ENCODE peak calls at places on chromosomes 3 and 15, in ten cellular contexts. T is CD8-positive, alpha-beta memory T cell; W is hepatocyte; V is CD8-positive, alpha-beta T cell; D is AG04450; E is uterus; P is neural progenitor cell; R is naive thymus-derived CD4-positive, alpha-beta T cell; G is HepG2; B is left ventricle myocardium inferior. S is an unnamed sample.

GRCh38 chr3:45113625-45114050 is 32.5 kb downstream of the CDCP1 start:
- DNase-seq in T (no peak), W (no peak), V (no peak), D (no peak), E (no peak), P (no peak), R (no peak), G (no peak), B (no peak), S (no peak)

GRCh38 chr3:122313261-122313660 is 11.8 kb upstream of the CSTA start:
- DNase-seq in T (no peak), W (no peak), V (no peak), D (no peak), E (no peak), P (no peak), R (no peak), G (no peak), B (no peak), S (peak)

GRCh38 chr3:175304437-175304836 is 445.3 kb downstream of the NAALADL2 start:
- DNase-seq in T (no peak), W (no peak), V (no peak), D (no peak), E (no peak), P (no peak), R (no peak), G (no peak), B (peak), S (no peak)

GRCh38 chr3:160602259-160602658 is 36.9 kb upstream of the KPNA4 start:
- DNase-seq in T (no peak), W (no peak), V (no peak), D (no peak), E (no peak), P (no peak), R (no peak), G (no peak), B (no peak), S (no peak)

GRCh38 chr3:101995371-101996046 is 146.2 kb downstream of the NFKBIZ start:
- DNase-seq in T (no peak), W (no peak), V (no peak), D (no peak), E (no peak), P (no peak), R (no peak), G (no peak), B (no peak), S (no peak)

GRCh38 chr3:176351408-176351807 is 845.9 kb downstream of the TBL1XR1 start:
- DNase-seq in T (no peak), W (no peak), V (no peak), D (no peak), E (no peak), P (no peak), R (no peak), G (no peak), B (no peak), S (no peak)

GRCh38 chr3:130779031-130779430 is 32.4 kb upstream of the PIK3R4 start:
- DNase-seq in T (no peak), W (no peak), V (no peak), D (no peak), E (no peak), P (no peak), R (no peak), G (no peak), B (no peak), S (no peak)

GRCh38 chr3:121989943-121990342 is 32.1 kb downstream of the ILDR1 start:
- DNase-seq in T (no peak), W (peak), V (no peak), D (no peak), E (no peak), P (peak), R (no peak), G (no peak), B (no peak), S (peak)

GRCh38 chr3:13703071-13703470 is 154.1 kb downstream of the FBLN2 start:
- DNase-seq in T (no peak), W (no peak), V (no peak), D (no peak), E (no peak), P (no peak), R (no peak), G (no peak), B (no peak), S (no peak)

GRCh38 chr15:60374209-60374608 is 23.6 kb downstream of the ANXA2 start:
- DNase-seq in T (no peak), W (no peak), V (no peak), D (no peak), E (no peak), P (no peak), R (no peak), G (no peak), B (no peak), S (no peak)

GRCh38 chr15:36106640-36107335 is 472.6 kb upstream of the CDIN1 start:
- DNase-seq in T (no peak), W (no peak), V (no peak), D (no peak), E (no peak), P (no peak), R (no peak), G (no peak), B (no peak), S (no peak)

GRCh38 chr3:165855581-165855980 is 18.4 kb upstream of the BCHE start:
- DNase-seq in T (no peak), W (no peak), V (no peak), D (no peak), E (no peak), P (no peak), R (no peak), G (no peak), B (no peak), S (no peak)

GRCh38 chr3:101941253-101942039 is 92.1 kb downstream of the NFKBIZ start:
- DNase-seq in T (no peak), W (no peak), V (no peak), D (no peak), E (no peak), P (no peak), R (no peak), G (no peak), B (no peak), S (no peak)

GRCh38 chr15:65100427-65100826 is 14.6 kb downstream of the UBAP1L start:
- DNase-seq in T (no peak), W (no peak), V (no peak), D (no peak), E (no peak), P (no peak), R (no peak), G (no peak), B (no peak), S (no peak)

GRCh38 chr3:157491136-157491535 is 12.1 kb downstream of the VEPH1 start:
- DNase-seq in T (no peak), W (no peak), V (no peak), D (no peak), E (no peak), P (no peak), R (no peak), G (no peak), B (no peak), S (no peak)

GRCh38 chr3:29281265-29282228 is 676 bp downstream of the RBMS3 start:
- DNase-seq in T (no peak), W (peak), V (no peak), D (no peak), E (peak), P (peak), R (peak), G (no peak), B (no peak), S (no peak)

GRCh38 chr3:29277249-29277648 is 3.6 kb upstream of the RBMS3 start:
- DNase-seq in T (no peak), W (no peak), V (no peak), D (no peak), E (no peak), P (no peak), R (no peak), G (no peak), B (no peak), S (no peak)

GRCh38 chr3:29280675-29281264 is at the start of gene RBMS3:
- DNase-seq in T (no peak), W (peak), V (no peak), D (peak), E (peak), P (peak), R (peak), G (no peak), B (peak), S (peak)

GRCh38 chr3:29279276-29279675 is 1.6 kb upstream of the RBMS3 start:
- DNase-seq in T (no peak), W (no peak), V (no peak), D (no peak), E (no peak), P (no peak), R (no peak), G (no peak), B (no peak), S (no peak)

DNA sequence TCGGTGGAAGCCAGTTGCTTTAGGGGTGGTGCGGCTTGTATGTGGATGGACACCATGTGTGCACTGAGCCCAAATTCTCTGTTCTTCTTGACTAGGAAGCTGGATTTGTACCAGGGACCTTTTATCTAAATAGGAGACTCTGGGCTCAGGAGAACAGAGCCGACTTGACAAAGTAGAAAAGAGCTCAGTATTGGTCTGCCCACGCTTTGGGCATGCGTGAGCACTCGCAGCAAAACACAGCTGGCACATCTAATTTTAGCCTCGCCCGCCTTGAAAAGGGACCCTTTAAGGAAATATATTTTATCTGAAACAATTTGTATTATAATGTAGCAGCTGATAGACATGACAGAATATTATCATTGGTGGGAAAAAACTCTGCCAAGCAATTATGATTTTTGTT is 1.0 kb upstream of the RBMS3 start:
- DNase-seq in T (no peak), W (no peak), V (no peak), D (no peak), E (peak), P (no peak), R (no peak), G (no peak), B (no peak), S (no peak)
- H3K4me3 ChIP-seq in T (no peak), W (peak), V (no peak), D (peak), E (no peak), P (no peak), R (no peak), G (no peak), B (peak), S (no peak)

GRCh38 chr15:39132071-39132470 is 448.8 kb upstream of the THBS1 start:
- DNase-seq in T (no peak), W (no peak), V (no peak), D (no peak), E (no peak), P (no peak), R (no peak), G (no peak), B (no peak), S (no peak)
- H3K27ac ChIP-seq in T (no peak), W (no peak), V (no peak), D (no peak), E (no peak), P (no peak), R (no peak), G (no peak), B (no peak), S (no peak)

GRCh38 chr3:89104499-89104898 is 2.9 kb upstream of the EPHA3 start:
- DNase-seq in T (no peak), W (no peak), V (no peak), D (no peak), E (no peak), P (no peak), R (no peak), G (no peak), B (no peak), S (no peak)
- H3K4me3 ChIP-seq in T (no peak), W (no peak), V (no peak), D (no peak), E (no peak), P (no peak), R (no peak), G (no peak), B (peak), S (no peak)

GRCh38 chr3:187014417-187014864 is 84.1 kb downstream of the ST6GAL1 start:
- DNase-seq in T (no peak), W (no peak), V (no peak), D (no peak), E (no peak), P (no peak), R (no peak), G (no peak), B (no peak), S (no peak)

GRCh38 chr3:187012609-187013051 is 82.3 kb downstream of the ST6GAL1 start:
- DNase-seq in T (no peak), W (no peak), V (peak), D (no peak), E (no peak), P (no peak), R (peak), G (no peak), B (no peak), S (no peak)

GRCh38 chr3:187013080-187013838 is 82.9 kb downstream of the ST6GAL1 start:
- DNase-seq in T (no peak), W (no peak), V (no peak), D (no peak), E (no peak), P (no peak), R (no peak), G (no peak), B (no peak), S (no peak)

GRCh38 chr3:187015903-187016638 is 85.7 kb downstream of the ST6GAL1 start:
- DNase-seq in T (no peak), W (no peak), V (no peak), D (no peak), E (no peak), P (no peak), R (no peak), G (no peak), B (no peak), S (no peak)

DNA sequence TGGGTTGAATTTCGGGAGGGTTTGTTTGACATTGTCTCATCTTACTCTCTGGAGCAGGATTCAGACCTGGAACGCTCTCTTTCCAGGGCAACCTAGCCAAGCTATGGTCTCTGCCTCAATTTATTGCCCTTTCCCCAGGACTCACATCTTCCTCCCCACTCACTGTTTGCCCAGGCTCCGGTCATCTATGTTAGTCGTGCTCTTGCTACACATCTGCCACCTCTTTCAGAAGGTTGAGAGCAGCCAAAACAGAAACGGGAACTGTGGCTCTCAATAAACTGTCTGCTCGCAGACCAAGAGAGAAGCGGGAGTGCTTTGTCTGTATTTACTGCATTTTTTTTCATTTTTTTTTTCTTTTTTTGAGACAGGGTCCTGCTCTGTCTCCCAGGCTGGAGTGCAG is 81.6 kb downstream of the ST6GAL1 start:
- DNase-seq in T (no peak), W (no peak), V (no peak), D (no peak), E (no peak), P (no peak), R (no peak), G (no peak), B (no peak), S (peak)
- H3K27ac ChIP-seq in T (no peak), W (no peak), V (no peak), D (no peak), E (no peak), P (no peak), R (peak), G (no peak), B (peak), S (peak)

GRCh38 chr3:116443096-116443793 is 2.0 kb downstream of the LSAMP start:
- DNase-seq in T (no peak), W (no peak), V (no peak), D (no peak), E (no peak), P (peak), R (no peak), G (no peak), B (no peak), S (no peak)

GRCh38 chr3:116442331-116443021 is 2.8 kb downstream of the LSAMP start:
- DNase-seq in T (no peak), W (no peak), V (no peak), D (no peak), E (no peak), P (peak), R (no peak), G (no peak), B (no peak), S (no peak)

GRCh38 chr3:116444819-116445290 is 432 bp downstream of the LSAMP start:
- DNase-seq in T (no peak), W (peak), V (no peak), D (no peak), E (no peak), P (peak), R (no peak), G (no peak), B (no peak), S (no peak)

GRCh38 chr3:116445291-116445841 is at the start of gene LSAMP:
- DNase-seq in T (no peak), W (peak), V (no peak), D (no peak), E (peak), P (peak), R (no peak), G (no peak), B (no peak), S (no peak)

GRCh38 chr3:116444099-116444700 is 1.1 kb downstream of the LSAMP start:
- DNase-seq in T (no peak), W (no peak), V (no peak), D (no peak), E (no peak), P (peak), R (no peak), G (no peak), B (no peak), S (no peak)
- H3K4me3 ChIP-seq in T (no peak), W (peak), V (no peak), D (peak), E (no peak), P (peak), R (no peak), G (no peak), B (peak), S (no peak)

DNA sequence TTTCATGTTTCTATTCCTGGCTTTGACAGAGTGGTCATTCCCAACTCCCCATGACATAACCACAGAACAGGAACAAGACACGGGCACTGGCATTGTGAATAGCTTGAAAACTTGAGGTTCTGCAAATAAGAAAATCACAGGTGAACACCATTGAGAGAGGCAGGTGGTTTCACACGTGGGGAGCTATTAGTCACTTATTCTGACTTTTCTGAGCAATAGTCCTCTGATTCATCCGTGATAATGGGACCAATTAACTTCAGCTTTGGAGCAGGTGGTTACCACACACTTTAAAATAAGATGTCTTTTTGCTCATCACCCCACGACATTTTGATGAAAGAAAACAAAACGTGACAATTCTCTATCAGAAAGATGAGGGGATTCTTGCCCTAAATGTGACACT is 224.7 kb downstream of the KLF13 start:
- DNase-seq in T (no peak), W (no peak), V (no peak), D (no peak), E (no peak), P (no peak), R (no peak), G (no peak), B (no peak), S (no peak)
- H3K27ac ChIP-seq in T (no peak), W (no peak), V (no peak), D (no peak), E (no peak), P (no peak), R (no peak), G (no peak), B (no peak), S (no peak)

GRCh38 chr3:88678747-88679146 is 428.7 kb upstream of the EPHA3 start:
- DNase-seq in T (no peak), W (no peak), V (no peak), D (no peak), E (no peak), P (no peak), R (no peak), G (no peak), B (no peak), S (no peak)
- H3K4me3 ChIP-seq in T (no peak), W (no peak), V (no peak), D (no peak), E (no peak), P (no peak), R (no peak), G (no peak), B (no peak), S (no peak)

GRCh38 chr3:25420168-25420567 is 7.9 kb upstream of the RARB start:
- DNase-seq in T (no peak), W (no peak), V (no peak), D (no peak), E (no peak), P (peak), R (no peak), G (no peak), B (no peak), S (no peak)
- H3K27ac ChIP-seq in T (no peak), W (no peak), V (no peak), D (no peak), E (no peak), P (peak), R (no peak), G (no peak), B (no peak), S (no peak)

DNA sequence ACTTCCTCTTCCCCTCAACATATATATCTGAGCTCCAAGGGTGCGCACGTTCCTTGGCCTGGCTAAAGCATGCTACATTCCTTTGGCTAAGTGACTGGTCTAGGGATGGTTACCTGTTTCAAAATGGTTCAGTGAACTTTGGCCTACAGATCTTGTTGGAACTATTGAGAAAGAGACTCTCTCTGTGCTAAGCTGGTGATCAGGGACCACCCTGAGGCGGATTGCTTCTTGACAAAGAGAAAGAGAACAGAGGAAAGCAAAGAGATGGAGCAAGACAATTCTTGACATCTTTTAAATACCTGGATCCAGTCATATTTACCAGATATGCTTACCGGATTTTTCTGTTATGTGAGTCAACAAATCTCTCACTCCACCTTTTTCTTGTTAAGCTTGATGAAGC is 123.1 kb downstream of the CHST2 start:
- DNase-seq in T (no peak), W (no peak), V (no peak), D (no peak), E (no peak), P (no peak), R (no peak), G (no peak), B (no peak), S (no peak)
- H3K4me3 ChIP-seq in T (no peak), W (no peak), V (no peak), D (no peak), E (no peak), P (no peak), R (no peak), G (no peak), B (no peak), S (no peak)